ENCODE peak calls at places on chromosomes 3 and 15, in six cellular contexts. Q, A, I, C, W and B are unnamed samples.

GRCh38 chr3:21524113-21524512 is 226.9 kb downstream of the ZNF385D start:
- DNase-seq in I (no peak), C (no peak), A (no peak), W (peak; percentile 36), Q (no peak), B (no peak)

GRCh38 chr3:71103430-71103881 is 480.1 kb downstream of the FOXP1 start:
- DNase-seq in W (peak; percentile 78), C (peak; percentile 69), I (peak; percentile 55), Q (no peak), A (no peak), B (no peak)

GRCh38 chr15:101105059-101105851 is 146.6 kb downstream of the CHSY1 start:
- DNase-seq in A (no peak), C (no peak), I (no peak), W (peak; percentile 36), Q (no peak), B (no peak)

GRCh38 chr15:101647251-101647650 is 4.9 kb downstream of the TM2D3 start:
- DNase-seq in A (no peak), C (no peak), W (no peak), Q (no peak), I (no peak), B (no peak)

GRCh38 chr15:70264014-70264492 is 166.3 kb upstream of the TLE3 start:
- DNase-seq in W (peak; percentile 76), A (no peak), I (no peak), Q (peak; percentile 68), C (no peak), B (peak; percentile 70)

GRCh38 chr3:161914703-161915102 is 418.1 kb downstream of the OTOL1 start:
- DNase-seq in C (peak; percentile 10), A (no peak), Q (peak; percentile 65), I (peak; percentile 46), W (peak; percentile 80), B (no peak)

GRCh38 chr3:187014417-187014864 is 84.1 kb downstream of the ST6GAL1 start:
- DNase-seq in I (peak; percentile 43), A (peak; percentile 59), Q (no peak), C (no peak), W (no peak), B (no peak)

GRCh38 chr3:127092776-127093175 is 100.2 kb upstream of the PRR23E start:
- DNase-seq in A (no peak), I (no peak), C (no peak), Q (peak; percentile 58), W (no peak), B (no peak)

GRCh38 chr3:176939022-176939817 is 258.1 kb downstream of the TBL1XR1 start:
- DNase-seq in C (no peak), I (peak; percentile 57), W (peak; percentile 73), A (no peak), Q (peak; percentile 76), B (peak; percentile 54)

GRCh38 chr15:90871097-90871715 is 2.8 kb downstream of the FURIN start:
- DNase-seq in A (no peak), W (no peak), C (peak; percentile 53), I (peak; percentile 63), Q (peak; percentile 54), B (peak; percentile 22)

GRCh38 chr3:14210843-14211594 is 32.4 kb downstream of the LSM3 start:
- DNase-seq in W (peak; percentile 99), A (no peak), Q (peak; percentile 13), I (no peak), C (no peak), B (no peak)

GRCh38 chr15:65580287-65580686 is 30.6 kb downstream of the INTS14 start:
- DNase-seq in W (peak; percentile 60), A (no peak), I (no peak), Q (peak; percentile 13), C (no peak), B (no peak)

GRCh38 chr3:186901135-186901734 is 29.1 kb upstream of the ST6GAL1 start:
- DNase-seq in W (peak; percentile 12), I (no peak), Q (no peak), A (no peak), C (no peak), B (no peak)

GRCh38 chr3:159679900-159680299 is 308.7 kb upstream of the IL12A start:
- DNase-seq in I (no peak), W (no peak), Q (no peak), A (no peak), C (no peak), B (no peak)

GRCh38 chr3:135803291-135803690 is 162.2 kb upstream of the PPP2R3A start:
- DNase-seq in W (no peak), Q (no peak), C (no peak), I (no peak), A (no peak), B (no peak)

GRCh38 chr15:83784975-83785374 is 131.1 kb downstream of the ADAMTSL3 start:
- DNase-seq in W (peak; percentile 35), I (no peak), Q (no peak), C (no peak), A (no peak), B (no peak)
- TF ChIP-seq CTCF in W (no peak), I (no peak), Q (no peak), C (no peak), A (no peak), B (no peak)

GRCh38 chr3:137787520-137787919 is 23.4 kb downstream of the SOX14 start:
- DNase-seq in A (no peak), W (no peak), Q (no peak), I (no peak), C (no peak), B (no peak)
- H3K27ac ChIP-seq in A (no peak overlapping the region), W (no peak overlapping the region), Q (no peak overlapping the region), I (no peak overlapping the region), C (no peak overlapping the region), B (no peak overlapping the region)

DNA sequence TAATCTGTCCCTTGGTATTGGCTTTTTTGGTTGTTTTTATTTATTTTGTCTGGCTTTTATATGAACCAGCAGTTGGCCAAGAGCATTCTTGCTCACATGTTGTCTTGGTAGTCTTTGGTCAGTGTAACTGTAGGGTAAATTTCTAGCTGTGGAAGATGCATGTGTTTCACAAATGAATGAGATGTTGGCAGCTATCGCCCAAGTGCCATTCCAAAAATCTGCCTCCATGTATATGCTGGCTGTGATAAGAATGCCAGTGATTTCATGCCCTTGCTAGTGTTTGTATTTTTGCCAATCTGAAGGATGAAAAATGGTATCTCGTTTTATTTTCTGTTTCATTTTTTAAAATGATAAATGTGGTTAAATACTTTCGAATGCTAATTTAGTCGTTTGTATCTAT is 50.1 kb downstream of the TLNRD1 start:
- DNase-seq in I (no peak), C (no peak), Q (no peak), A (no peak), W (no peak), B (no peak)
- TF ChIP-seq CTCF in I (no peak), C (no peak), Q (no peak), A (no peak), W (no peak), B (no peak)

DNA sequence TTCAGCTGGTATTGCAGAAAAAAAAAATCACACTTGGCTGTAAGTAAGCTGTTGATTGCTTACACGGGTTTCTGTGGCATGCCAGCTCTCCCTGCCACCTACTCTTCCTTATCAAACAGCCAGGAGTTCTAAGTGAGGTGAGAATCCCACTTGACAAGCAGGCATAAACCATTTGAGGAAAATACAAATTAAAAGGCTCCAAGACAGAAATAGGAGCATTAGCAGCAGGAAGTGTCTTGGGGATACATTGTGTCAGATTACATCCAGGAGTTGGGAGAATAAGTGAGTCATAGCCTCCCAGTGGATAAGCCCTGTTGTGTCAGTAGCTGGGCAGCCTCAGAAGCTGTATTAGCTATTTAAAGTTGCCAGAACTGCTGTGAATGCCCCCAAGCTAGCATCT is 256.0 kb downstream of the CNTN4 start:
- DNase-seq in W (peak; percentile 2), C (no peak), I (no peak), A (no peak), Q (peak; percentile 33), B (no peak)
- H3K27ac ChIP-seq in W (no peak overlapping the region), C (no peak overlapping the region), I (no peak overlapping the region), A (no peak overlapping the region), Q (peak overlapping the region; percentile 47), B (no peak overlapping the region)

DNA sequence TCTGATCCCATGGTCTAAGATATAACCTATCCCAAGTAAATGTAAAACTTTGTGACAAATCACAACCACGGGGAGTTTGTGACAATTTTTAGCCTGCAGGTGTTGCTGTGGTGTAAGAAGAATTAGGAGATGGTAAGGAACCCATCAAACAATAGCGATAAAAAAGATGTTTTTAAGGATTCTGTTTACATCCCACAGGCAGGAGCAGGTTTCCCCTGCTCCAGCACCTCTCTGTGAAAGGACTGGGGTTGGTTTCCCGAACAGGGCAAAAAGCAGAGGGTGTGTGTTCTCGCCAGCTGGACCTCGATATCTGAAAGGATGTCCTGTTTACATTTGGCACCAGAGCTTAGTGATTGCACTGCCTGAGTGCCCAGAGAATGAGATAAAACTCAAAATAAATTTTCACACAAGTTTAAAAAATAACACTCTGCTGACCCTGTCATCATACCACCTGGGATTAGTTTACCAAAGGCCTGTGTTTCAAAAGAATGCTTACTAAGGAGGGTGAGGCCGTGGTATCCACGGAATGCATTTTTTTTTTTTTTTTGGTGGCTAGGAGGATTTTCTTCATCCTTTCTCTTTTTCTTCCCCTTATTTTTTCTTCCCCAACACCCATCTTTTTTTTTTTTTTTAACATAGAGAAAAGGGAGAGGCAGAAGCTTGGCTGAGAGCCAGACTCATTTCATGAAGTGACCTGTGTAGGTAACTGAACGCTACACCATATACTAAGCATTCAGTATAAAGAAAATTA is 151.8 kb upstream of the DPH6 start:
- DNase-seq in I (no peak), W (peak; percentile 85), A (no peak), C (no peak), Q (peak; percentile 24), B (no peak)
- TF ChIP-seq CTCF in I (no peak), W (no peak), A (no peak), C (no peak), Q (peak; percentile 21), B (no peak)

DNA sequence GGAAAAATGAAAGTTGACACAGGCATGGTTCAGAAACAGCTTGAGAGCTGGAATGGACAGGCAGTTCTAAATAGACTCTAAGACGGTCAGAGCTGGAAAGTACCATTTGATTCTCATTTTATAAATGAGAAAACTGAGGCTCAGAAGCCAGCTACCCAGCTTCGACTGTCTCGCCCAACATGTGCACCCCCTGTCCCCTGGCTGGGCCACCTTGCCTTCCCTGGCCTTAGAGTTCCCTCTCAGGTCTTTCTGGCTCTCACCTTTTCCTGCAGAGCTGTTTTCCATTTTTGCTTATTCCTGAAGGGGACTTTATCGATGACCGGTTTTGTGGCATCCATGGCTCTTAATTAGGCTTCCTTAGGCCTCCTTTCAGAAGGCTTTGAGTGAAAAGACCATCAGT is 17.3 kb upstream of the DOCK3 start:
- DNase-seq in Q (no peak), A (peak; percentile 20), I (no peak), C (no peak), W (no peak), B (no peak)
- H3K27ac ChIP-seq in Q (no peak overlapping the region), A (no peak overlapping the region), I (no peak overlapping the region), C (no peak overlapping the region), W (no peak overlapping the region), B (no peak overlapping the region)

GRCh38 chr3:79016587-79017380 is 751.0 kb downstream of the ROBO1 start:
- DNase-seq in W (peak; percentile 38), A (no peak), I (no peak), C (no peak), Q (no peak), B (no peak)

GRCh38 chr3:79012946-79013362 is 754.8 kb downstream of the ROBO1 start:
- DNase-seq in I (no peak), Q (peak; percentile 23), A (no peak), W (no peak), C (no peak), B (no peak)

GRCh38 chr3:79012530-79012913 is 755.3 kb downstream of the ROBO1 start:
- DNase-seq in C (no peak), W (no peak), Q (no peak), I (no peak), A (no peak), B (no peak)

GRCh38 chr3:79015854-79016253 is 751.9 kb downstream of the ROBO1 start:
- DNase-seq in W (no peak), C (no peak), A (no peak), I (no peak), Q (no peak), B (no peak)

GRCh38 chr3:79011821-79012529 is 755.8 kb downstream of the ROBO1 start:
- DNase-seq in W (no peak), I (no peak), A (no peak), C (no peak), Q (no peak), B (no peak)
- TF ChIP-seq CTCF in W (no peak), I (no peak), A (no peak), C (no peak), Q (no peak), B (no peak)